ENCODE peak calls at places on chromosomes 5 and 9, in six cellular contexts. H is iPS DF 19.7, M is astrocyte of the spinal cord, O is activated T-helper 1 cell treated with Interleukin-2 at 50 U/mL for 16 hours, W is MV-4-11, F is NCI-H2081. B is an unnamed sample.

GRCh38 chr9:132645306-132645705 is 24.5 kb downstream of the DDX31 start:
- DNase-seq in H (no peak), M (no peak), O (no peak), W (no peak), F (no peak), B (no peak)

GRCh38 chr5:40781843-40782409 is 16.2 kb downstream of the PRKAA1 start:
- DNase-seq in H (no peak), M (peak; percentile 43), O (no peak), W (peak; percentile 42), F (no peak), B (no peak)

GRCh38 chr5:6856658-6857057 is 143.4 kb downstream of the TENT4A start:
- DNase-seq in H (no peak), M (no peak), O (no peak), W (no peak), F (no peak), B (no peak)

GRCh38 chr5:165161204-165161603 is 1655.8 kb downstream of the MAT2B start:
- DNase-seq in H (peak; percentile 5), M (no peak), O (no peak), W (no peak), F (no peak), B (no peak)

GRCh38 chr5:80181618-80182211 is 74.1 kb downstream of the SERINC5 start:
- DNase-seq in H (no peak), M (no peak), O (peak; percentile 41), W (peak; percentile 46), F (no peak), B (peak; percentile 51)

GRCh38 chr5:115455241-115455640 is 89.3 kb downstream of the FEM1C start:
- DNase-seq in H (no peak), M (peak; percentile 80), O (no peak), W (peak; percentile 60), F (no peak), B (no peak)

GRCh38 chr5:77101298-77101697 is 14.2 kb upstream of the ZBED3 start:
- DNase-seq in H (no peak), M (peak; percentile 39), O (no peak), W (no peak), F (no peak), B (no peak)

GRCh38 chr5:123700624-123701023 is 188.6 kb downstream of the CSNK1G3 start:
- DNase-seq in H (no peak), M (peak; percentile 98), O (no peak), W (no peak), F (no peak), B (no peak)

GRCh38 chr9:108933231-108933630 is 693 bp downstream of the ELP1 start:
- DNase-seq in H (no peak), M (peak; percentile 13), O (no peak), W (no peak), F (no peak), B (no peak)

GRCh38 chr5:128199611-128200010 is 116.0 kb downstream of the SLC12A2 start:
- DNase-seq in H (no peak), M (no peak), O (no peak), W (no peak), F (no peak), B (no peak)

GRCh38 chr5:14977058-14977640 is 105.6 kb upstream of the ANKH start:
- DNase-seq in H (no peak), M (no peak), O (no peak), W (no peak), F (no peak), B (no peak)

GRCh38 chr5:36377192-36377591 is 75.5 kb upstream of the RANBP3L start:
- DNase-seq in H (no peak), M (no peak), O (no peak), W (peak; percentile 25), F (no peak), B (no peak)

GRCh38 chr5:180622910-180623309 is 26.5 kb downstream of the FLT4 start:
- DNase-seq in H (no peak), M (no peak), O (no peak), W (no peak), F (no peak), B (no peak)

GRCh38 chr5:117246386-117246785 is 671.8 kb upstream of the SEMA6A start:
- DNase-seq in H (no peak), M (no peak), O (no peak), W (no peak), F (no peak), B (no peak)

GRCh38 chr9:81022177-81022576 is 667.2 kb downstream of the TLE1 start:
- DNase-seq in H (no peak), M (peak; percentile 78), O (no peak), W (no peak), F (no peak), B (no peak)

GRCh38 chr5:169115725-169116124 is 185.2 kb downstream of the SLIT3 start:
- DNase-seq in H (no peak), M (no peak), O (no peak), W (no peak), F (no peak), B (no peak)

GRCh38 chr5:33361781-33362180 is 79.0 kb upstream of the TARS1 start:
- DNase-seq in H (no peak), M (no peak), O (no peak), W (no peak), F (no peak), B (no peak)

GRCh38 chr5:11384441-11385250 is 519.6 kb downstream of the CTNND2 start:
- DNase-seq in H (no peak), M (no peak), O (no peak), W (no peak), F (peak; percentile 89), B (no peak)

GRCh38 chr5:147750065-147750464 is 32.5 kb downstream of the JAKMIP2 start:
- DNase-seq in H (no peak), M (no peak), O (no peak), W (no peak), F (no peak), B (no peak)

GRCh38 chr5:73534001-73534547 is 31.4 kb downstream of the ANKRA2 start:
- DNase-seq in H (no peak), M (peak; percentile 69), O (no peak), W (no peak), F (no peak), B (no peak)

GRCh38 chr5:33257807-33258491 is 182.8 kb upstream of the TARS1 start:
- DNase-seq in H (no peak), M (peak; percentile 91), O (no peak), W (no peak), F (no peak), B (no peak)

GRCh38 chr5:10578869-10579268 is 15.0 kb downstream of the ANKRD33B start:
- DNase-seq in H (no peak), M (no peak), O (no peak), W (peak; percentile 48), F (no peak), B (no peak)

GRCh38 chr5:89110916-89111646 is 228.1 kb upstream of the MEF2C start:
- DNase-seq in H (no peak), M (no peak), O (no peak), W (no peak), F (no peak), B (no peak)

GRCh38 chr5:116652196-116652729 is 77.6 kb upstream of the SEMA6A start:
- DNase-seq in H (peak; percentile 47), M (peak; percentile 93), O (no peak), W (no peak), F (peak; percentile 2), B (no peak)

B was measured in T follicular helper cell.